ENCODE peak calls at places on chromosome 11, in nine cellular contexts. P is mesenteric fat pad; H is activated naive CD4-positive, alpha-beta T cell treated with Interleukin-2 at 50 U/mL for 16 hours; N is KG1; Q is stimulated activated CD4-positive, alpha-beta T cell treated with anti-CD3 and anti-CD28 coated beads, Interleukin-12 subunit alpha, Interleukin-12 subunit beta, amount 100 ng/mL, for 4 hours; K is left lobe of liver; C is activated T-cell treated with anti-CD3 and anti-CD28 coated beads, Interleukin-2, amount 50 U/mL, for 24 hours; F is activated CD8-positive, alpha-beta memory T cell treated with anti-CD3 and anti-CD28 coated beads, Interleukin-2, amount 50 U/mL, for 4 hours; E is left lung. R is an unnamed sample.

GRCh38 chr11:43575931-43576833 is 104.4 kb upstream of the HSD17B12 start:
- DNase-seq in H (no peak), K (no peak), Q (no peak), C (no peak), N (no peak), F (no peak), P (no peak), E (no peak), R (no peak)

GRCh38 chr11:5380740-5381342 is 2.8 kb upstream of the OR51M1 start:
- DNase-seq in P (no peak), E (no peak), Q (peak; percentile 3), C (peak; percentile 29), H (peak; percentile 2), K (peak; percentile 55), N (peak; percentile 14), F (no peak), R (no peak)

GRCh38 chr11:1728931-1729691 is 21.3 kb downstream of the IFITM10 start:
- DNase-seq in K (no peak), N (no peak), P (no peak), H (no peak), E (peak; percentile 65), Q (no peak), F (no peak), C (no peak), R (peak; percentile 6)

GRCh38 chr11:91047882-91048281 is 825.0 kb upstream of the CHORDC1 start:
- DNase-seq in E (no peak), H (no peak), N (no peak), P (no peak), K (no peak), F (no peak), Q (no peak), C (no peak), R (no peak)

GRCh38 chr11:93784935-93785360 is 866 bp downstream of the MED17 start:
- DNase-seq in P (no peak), C (no peak), K (no peak), E (no peak), Q (no peak), F (no peak), N (no peak), H (no peak), R (no peak)

GRCh38 chr11:121086866-121087265 is 14.2 kb upstream of the TECTA start:
- DNase-seq in Q (no peak), K (no peak), H (no peak), E (no peak), P (no peak), N (no peak), F (no peak), C (no peak), R (no peak)

GRCh38 chr11:31131760-31132159 is 237.8 kb downstream of the DCDC1 start:
- DNase-seq in Q (no peak), N (no peak), C (no peak), E (no peak), F (no peak), K (no peak), H (no peak), P (no peak), R (no peak)

GRCh38 chr11:106691807-106692365 is 326.4 kb downstream of the GUCY1A2 start:
- DNase-seq in Q (no peak), N (no peak), H (no peak), K (no peak), E (no peak), P (no peak), F (no peak), C (no peak), R (no peak)

GRCh38 chr11:105334025-105334714 is 194.6 kb upstream of the CARD18 start:
- DNase-seq in P (no peak), F (no peak), N (no peak), H (no peak), C (no peak), E (no peak), K (no peak), Q (no peak), R (no peak)

GRCh38 chr11:70029115-70029830 is 48.8 kb upstream of the ANO1 start:
- DNase-seq in H (no peak), P (no peak), K (peak; percentile 92), F (no peak), N (no peak), C (no peak), Q (no peak), E (no peak), R (no peak)

GRCh38 chr11:13772223-13773046 is 104.0 kb downstream of the FAR1 start:
- DNase-seq in H (no peak), C (no peak), Q (no peak), P (no peak), K (no peak), F (no peak), N (peak; percentile 52), E (no peak), R (peak; percentile 75)

GRCh38 chr11:86510097-86510496 is 135.4 kb downstream of the CCDC81 start:
- DNase-seq in E (no peak), P (no peak), F (no peak), Q (no peak), H (no peak), N (no peak), C (no peak), K (no peak), R (no peak)

GRCh38 chr11:70548976-70549375 is 150.6 kb downstream of the CTTN start:
- DNase-seq in F (no peak), P (no peak), Q (no peak), N (no peak), C (no peak), E (no peak), K (no peak), H (no peak), R (no peak)

GRCh38 chr11:115924744-115925567 is 420.7 kb upstream of the CADM1 start:
- DNase-seq in K (no peak), P (no peak), Q (no peak), H (peak; percentile 2), E (no peak), F (no peak), C (no peak), N (no peak), R (no peak)

GRCh38 chr11:44865866-44866272 is 84.8 kb downstream of the TP53I11 start:
- DNase-seq in K (peak; percentile 95), F (no peak), N (no peak), C (no peak), Q (no peak), E (no peak), H (no peak), P (no peak), R (no peak)

GRCh38 chr11:47641585-47642098 is 717 bp downstream of the MTCH2 start:
- DNase-seq in P (no peak), C (no peak), H (no peak), N (no peak), K (no peak), Q (no peak), E (no peak), F (no peak), R (peak; percentile 10)

GRCh38 chr11:109772846-109773400 is 320.3 kb upstream of the ZC3H12C start:
- DNase-seq in Q (no peak), H (no peak), P (no peak), C (no peak), N (no peak), F (no peak), E (no peak), K (no peak), R (no peak)

GRCh38 chr11:119052163-119052814 is 4.7 kb downstream of the HYOU1 start:
- DNase-seq in K (no peak), E (no peak), C (no peak), P (no peak), F (no peak), N (no peak), Q (no peak), H (no peak), R (no peak)

GRCh38 chr11:8087185-8087584 is 6.2 kb downstream of the TUB start:
- DNase-seq in N (no peak), C (no peak), P (no peak), K (no peak), E (no peak), F (no peak), Q (no peak), H (no peak), R (no peak)

GRCh38 chr11:35323076-35323868 is 96.1 kb downstream of the SLC1A2 start:
- DNase-seq in N (no peak), K (no peak), F (no peak), Q (no peak), C (no peak), P (no peak), H (no peak), E (no peak), R (no peak)

GRCh38 chr11:110303414-110303826 is 7.0 kb upstream of the RDX start:
- DNase-seq in F (no peak), K (no peak), Q (no peak), P (no peak), C (no peak), N (no peak), H (no peak), E (no peak), R (no peak)

GRCh38 chr11:93051181-93051580 is 81.7 kb downstream of the MTNR1B start:
- DNase-seq in Q (no peak), H (no peak), N (no peak), C (no peak), K (no peak), P (no peak), E (no peak), F (no peak), R (no peak)

GRCh38 chr11:58965246-58965985 is 26.1 kb downstream of the GLYATL1 start:
- DNase-seq in E (no peak), K (no peak), N (no peak), Q (no peak), H (no peak), F (no peak), P (no peak), C (no peak), R (no peak)

GRCh38 chr11:1568451-1568911 is 3.6 kb downstream of the DUSP8 start:
- DNase-seq in K (no peak), P (no peak), Q (no peak), H (no peak), E (peak; percentile 73), F (peak; percentile 53), C (peak; percentile 33), N (no peak), R (peak; percentile 75)

GRCh38 chr11:120180571-120181445 is 30.0 kb upstream of the OAF start:
- DNase-seq in H (no peak), K (peak; percentile 33), E (no peak), Q (no peak), N (no peak), F (no peak), P (peak; percentile 87), C (peak; percentile 11), R (no peak)

GRCh38 chr11:78195917-78196545 is 7.3 kb downstream of the USP35 start:
- DNase-seq in F (no peak), P (no peak), H (no peak), Q (no peak), N (no peak), E (no peak), C (no peak), K (no peak), R (no peak)

GRCh38 chr11:65382036-65382803 is at the start of gene SLC25A45:
- DNase-seq in Q (peak; percentile 88), H (peak; percentile 95), C (peak; percentile 93), P (peak; percentile 98), F (peak; percentile 93), E (peak; percentile 96), N (peak; percentile 97), K (peak; percentile 96), R (peak; percentile 94)

GRCh38 chr11:47415949-47416472 is 7.6 kb downstream of the SLC39A13 start:
- DNase-seq in C (peak; percentile 36), K (no peak), P (no peak), F (no peak), Q (no peak), N (no peak), E (peak; percentile 90), H (no peak), R (no peak)

GRCh38 chr11:92626624-92627023 is 342.8 kb upstream of the MTNR1B start:
- DNase-seq in C (no peak), E (no peak), N (no peak), Q (no peak), F (no peak), K (no peak), H (no peak), P (no peak), R (no peak)

GRCh38 chr11:47566166-47566546 is 757 bp downstream of the PTPMT1 start:
- DNase-seq in E (no peak), H (no peak), N (peak; percentile 30), C (no peak), F (no peak), K (no peak), P (peak; percentile 82), Q (no peak), R (no peak)

GRCh38 chr11:120172054-120172881 is 34.4 kb upstream of the TRIM29 start:
- DNase-seq in E (no peak), H (peak; percentile 27), Q (peak; percentile 36), C (peak; percentile 61), F (peak; percentile 37), K (peak; percentile 68), P (peak; percentile 89), N (peak; percentile 41), R (peak; percentile 37)

R was measured in T-helper 2 cell.